ENCODE peak calls at places on chromosomes 4 and X, in ten cellular contexts. R is PC-3, H is right atrium auricular region, J is fibroblast of lung, L is right lobe of liver, U is osteoblast, O is gastrocnemius medialis, G is endodermal cell, A is sigmoid colon, Y is heart right ventricle. M is an unnamed sample.
A peak's percentile ranks its signal among the peaks of the same experiment; 100 is the strongest.

GRCh38 chrX:140764401-140764919 is 54.9 kb downstream of the LINC00632 start:
- DNase-seq in R (peak; percentile 58), H (no peak), J (peak; percentile 67), L (no peak), U (no peak), O (peak; percentile 11), G (peak; percentile 86), A (peak; percentile 59), Y (no peak), M (peak; percentile 68)

GRCh38 chrX:97672138-97672537 is 788.4 kb downstream of the RPA4 start:
- DNase-seq in R (no peak), H (no peak), J (no peak), L (no peak), U (no peak), O (no peak), G (no peak), A (no peak), Y (no peak), M (no peak)

GRCh38 chr4:6501171-6501570 is 28.8 kb upstream of the PPP2R2C start:
- DNase-seq in R (no peak), H (no peak), J (no peak), L (no peak), U (no peak), O (no peak), G (no peak), A (no peak), Y (no peak), M (no peak)

GRCh38 chrX:56766554-56767412 is 37.7 kb downstream of the NBDY start:
- DNase-seq in R (no peak), H (peak; percentile 60), J (no peak), L (peak; percentile 39), U (peak; percentile 91), O (no peak), G (peak; percentile 25), A (peak; percentile 64), Y (no peak), M (peak; percentile 57)

GRCh38 chr4:110515676-110516075 is 39.7 kb downstream of the ENPEP start:
- DNase-seq in R (no peak), H (no peak), J (no peak), L (no peak), U (no peak), O (no peak), G (no peak), A (no peak), Y (no peak), M (no peak)

GRCh38 chr4:168141733-168142132 is 49.4 kb downstream of the ANXA10 start:
- DNase-seq in R (no peak), H (no peak), J (no peak), L (no peak), U (no peak), O (no peak), G (no peak), A (no peak), Y (no peak), M (no peak)

GRCh38 chrX:13085533-13085932 is 41.1 kb upstream of the FAM9C start:
- DNase-seq in R (no peak), H (no peak), J (no peak), L (no peak), U (no peak), O (no peak), G (no peak), A (no peak), Y (no peak), M (no peak)

GRCh38 chr4:75254745-75255144 is 259.5 kb downstream of the RCHY1 start:
- DNase-seq in R (no peak), H (no peak), J (no peak), L (no peak), U (no peak), O (no peak), G (no peak), A (no peak), Y (no peak), M (no peak)

GRCh38 chr4:189436207-189436606 is 504.5 kb upstream of the FRG1 start:
- DNase-seq in R (peak; percentile 4), H (no peak), J (no peak), L (no peak), U (no peak), O (no peak), G (peak; percentile 70), A (no peak), Y (no peak), M (no peak)

GRCh38 chr4:69896530-69897116 is 34.2 kb upstream of the CSN1S1 start:
- DNase-seq in R (peak; percentile 42), H (no peak), J (peak; percentile 62), L (no peak), U (no peak), O (no peak), G (no peak), A (no peak), Y (no peak), M (no peak)

GRCh38 chr4:75654905-75655304 is 18.3 kb downstream of the G3BP2 start:
- DNase-seq in R (no peak), H (no peak), J (no peak), L (no peak), U (no peak), O (no peak), G (no peak), A (no peak), Y (no peak), M (no peak)

GRCh38 chrX:84318661-84319060 is 130.7 kb upstream of the RPS6KA6 start:
- DNase-seq in R (no peak), H (no peak), J (no peak), L (no peak), U (no peak), O (no peak), G (no peak), A (no peak), Y (no peak), M (no peak)

DNA sequence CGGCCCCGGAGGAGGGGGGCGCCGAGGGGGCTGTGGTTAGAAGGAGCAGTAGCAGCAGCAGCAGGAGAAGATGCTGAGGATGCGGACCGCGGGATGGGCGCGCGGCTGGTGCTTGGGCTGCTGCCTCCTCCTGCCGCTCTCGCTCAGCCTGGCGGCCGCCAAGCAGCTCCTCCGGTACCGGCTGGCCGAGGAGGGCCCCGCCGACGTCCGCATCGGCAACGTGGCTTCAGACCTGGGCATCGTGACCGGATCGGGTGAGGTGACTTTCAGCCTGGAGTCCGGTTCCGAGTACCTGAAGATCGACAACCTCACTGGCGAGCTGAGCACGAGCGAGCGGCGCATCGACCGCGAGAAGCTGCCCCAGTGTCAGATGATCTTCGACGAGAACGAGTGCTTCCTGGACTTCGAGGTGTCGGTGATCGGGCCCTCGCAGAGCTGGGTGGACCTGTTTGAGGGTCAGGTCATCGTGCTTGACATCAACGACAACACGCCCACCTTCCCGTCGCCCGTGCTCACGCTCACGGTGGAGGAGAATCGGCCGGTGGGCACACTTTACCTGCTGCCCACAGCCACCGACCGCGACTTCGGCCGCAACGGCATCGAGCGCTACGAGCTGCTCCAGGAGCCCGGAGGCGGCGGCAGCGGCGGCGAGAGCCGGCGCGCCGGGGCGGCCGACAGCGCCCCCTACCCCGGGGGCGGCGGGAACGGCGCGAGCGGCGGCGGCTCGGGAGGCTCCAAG is 1.4 kb downstream of the PCDH7 start:
- DNase-seq in R (peak; percentile 14), H (no peak), J (peak; percentile 57), L (peak; percentile 53), U (peak; percentile 86), O (no peak), G (peak; percentile 86), A (peak; percentile 72), Y (peak; percentile 7), M (no peak)
- TF ChIP-seq CTCF in R (no peak), H (peak; percentile 54), J (no peak), L (peak; percentile 19), U (no peak), O (no peak), G (peak; percentile 71), A (peak; percentile 47), Y (peak; percentile 43), M (no peak)

GRCh38 chr4:137526681-137527080 is 5.6 kb downstream of the PCDH18 start:
- DNase-seq in R (no peak), H (no peak), J (no peak), L (no peak), U (no peak), O (no peak), G (no peak), A (no peak), Y (no peak), M (peak; percentile 24)
- H3K4me3 ChIP-seq in R (no peak overlapping the region), H (no peak overlapping the region), J (peak overlapping the region; percentile 87), L (no peak overlapping the region), U (no peak overlapping the region), O (peak overlapping the region; percentile 12), G (no peak overlapping the region), A (peak overlapping the region; percentile 61), Y (peak overlapping the region; percentile 4), M (peak overlapping the region; percentile 90)

DNA sequence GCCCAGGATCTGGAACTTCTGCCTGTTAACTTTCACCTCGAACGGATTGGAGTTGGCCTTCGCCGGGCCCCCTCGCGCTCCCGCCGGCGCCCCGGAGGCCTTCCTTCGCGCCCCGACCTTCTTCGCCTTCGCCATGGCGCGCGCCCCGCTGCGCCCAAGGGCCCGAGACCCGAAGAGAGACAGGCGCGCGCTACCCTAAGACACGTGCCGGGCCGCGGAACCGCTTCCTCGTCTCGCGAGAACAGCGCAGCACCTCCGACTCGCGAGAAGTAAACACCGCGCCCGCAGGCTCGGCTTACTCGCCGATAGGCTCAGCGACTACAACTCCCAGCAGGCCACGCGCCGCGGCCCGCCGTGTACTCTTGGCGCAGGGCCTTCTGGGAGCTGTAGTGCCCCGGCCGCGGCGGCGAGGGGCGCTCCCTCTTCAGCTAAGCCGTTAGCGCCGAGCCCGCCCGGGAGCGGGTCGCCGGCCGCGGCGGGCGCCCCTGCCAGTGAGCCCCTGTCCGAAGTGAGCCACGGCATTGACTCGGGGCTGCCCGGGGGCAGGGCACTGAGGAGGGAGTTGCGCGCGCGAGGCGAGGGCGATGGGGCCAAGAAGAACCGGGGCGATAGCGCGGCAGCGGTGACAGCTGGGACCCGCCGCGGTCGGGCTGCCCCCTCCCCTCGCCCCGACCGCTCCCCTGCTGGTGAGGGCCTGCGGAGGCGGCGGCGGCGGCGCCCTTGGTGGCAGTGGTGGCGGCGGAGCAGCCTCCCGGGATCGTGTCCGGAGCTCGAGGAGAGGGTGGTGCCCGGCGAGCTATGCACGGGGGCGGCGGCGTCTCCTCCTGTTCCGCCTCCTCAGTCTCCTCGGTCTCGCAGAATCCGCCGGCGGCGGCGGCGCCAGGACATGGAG is at the start of the genes GRK4 and NOP14:
- DNase-seq in R (peak; percentile 96), H (peak; percentile 98), J (peak; percentile 98), L (peak; percentile 99), U (peak; percentile 100), O (peak; percentile 98), G (peak; percentile 99), A (peak; percentile 99), Y (peak; percentile 97), M (peak; percentile 99)
- TF ChIP-seq CTCF in R (peak; percentile 27), H (peak; percentile 40), J (no peak), L (no peak), U (no peak), O (no peak), G (peak; percentile 44), A (no peak), Y (peak; percentile 21), M (no peak)

DNA sequence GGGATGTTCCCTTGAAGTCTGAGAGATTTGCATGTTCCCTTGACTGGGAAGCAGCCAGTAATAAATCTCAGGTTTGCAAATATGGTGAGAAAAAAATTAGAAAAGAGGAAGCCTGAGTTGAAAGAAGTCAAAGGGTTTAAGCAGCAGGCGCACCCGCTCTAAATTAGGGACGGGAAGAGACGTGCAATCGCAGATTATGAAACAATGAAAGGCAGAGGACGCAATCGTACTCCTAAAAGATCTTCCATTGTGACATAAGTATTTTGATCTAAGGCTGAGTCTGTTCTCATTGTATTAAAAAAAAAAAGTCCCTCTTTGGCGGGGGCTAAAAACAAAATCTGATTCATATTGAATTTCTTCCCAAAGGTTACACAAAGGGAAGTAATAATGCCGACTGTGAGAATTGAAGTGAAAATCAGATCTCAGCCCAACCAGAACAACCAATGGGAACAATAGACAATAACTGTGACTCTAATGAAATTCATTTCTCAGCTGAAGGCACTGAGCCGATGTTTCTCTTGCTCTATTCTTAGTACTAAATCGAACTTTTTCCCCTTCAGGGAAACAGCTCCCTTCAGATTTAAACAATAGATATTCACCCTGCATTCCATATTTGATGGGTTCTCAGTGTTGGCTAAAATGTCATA is 28.3 kb downstream of the SAT1 start:
- DNase-seq in R (no peak), H (no peak), J (no peak), L (no peak), U (peak; percentile 53), O (peak; percentile 18), G (no peak), A (no peak), Y (peak; percentile 6), M (peak; percentile 9)
- H3K4me3 ChIP-seq in R (no peak overlapping the region), H (no peak overlapping the region), J (no peak overlapping the region), L (no peak overlapping the region), U (no peak overlapping the region), O (no peak overlapping the region), G (no peak overlapping the region), A (no peak overlapping the region), Y (no peak overlapping the region), M (no peak overlapping the region)